ENCODE peak calls at places on chromosomes 1 and 21, in six cellular contexts. S is A549, P is HCT116, J is HepG2, D is IMR-90, Y is SK-N-SH. U is an unnamed sample.

GRCh38 chr1:165988275-165988674 is 160.9 kb downstream of the UCK2 start:
- DNase-seq in S (peak), P (no peak), J (no peak), D (no peak), Y (no peak), U (no peak)

GRCh38 chr1:36464605-36465393 is 615 bp upstream of the MRPS15 start:
- DNase-seq in S (no peak), P (no peak), J (no peak), D (peak), Y (no peak), U (no peak)

GRCh38 chr1:30755746-30756145 is 1.8 kb downstream of the LAPTM5 start:
- DNase-seq in S (no peak), P (no peak), J (no peak), D (no peak), Y (no peak), U (no peak)

GRCh38 chr1:74729741-74730478 is 2.9 kb downstream of the CRYZ start:
- DNase-seq in S (peak), P (peak), J (peak), D (peak), Y (peak), U (no peak)

GRCh38 chr1:7555391-7556185 is 215.5 kb upstream of the VAMP3 start:
- DNase-seq in S (no peak), P (no peak), J (no peak), D (no peak), Y (no peak), U (no peak)

GRCh38 chr1:164787834-164788231 is 228.8 kb downstream of the PBX1 start:
- DNase-seq in S (no peak), P (no peak), J (no peak), D (no peak), Y (no peak), U (no peak)

GRCh38 chr21:44525431-44526095 is 14.4 kb downstream of the KRTAP10-1 start:
- DNase-seq in S (no peak), P (no peak), J (peak), D (no peak), Y (no peak), U (no peak)

GRCh38 chr1:56025942-56026341 is 553.4 kb downstream of the PLPP3 start:
- DNase-seq in S (no peak), P (no peak), J (peak), D (peak), Y (no peak), U (no peak)

GRCh38 chr1:115432061-115432460 is 94.0 kb upstream of the NGF start:
- DNase-seq in S (peak), P (no peak), J (no peak), D (peak), Y (no peak), U (no peak)

GRCh38 chr1:230067871-230068814 is 1.1 kb downstream of the GALNT2 start:
- DNase-seq in S (no peak), P (no peak), J (no peak), D (no peak), Y (peak), U (no peak)

GRCh38 chr1:86741947-86742572 is 37.7 kb downstream of the SH3GLB1 start:
- DNase-seq in S (peak), P (peak), J (peak), D (peak), Y (peak), U (no peak)

GRCh38 chr1:81949421-81949820 is 148.7 kb downstream of the ADGRL2 start:
- DNase-seq in S (no peak), P (no peak), J (no peak), D (no peak), Y (no peak), U (no peak)

GRCh38 chr1:17248781-17249180 is at the start of gene PADI3:
- DNase-seq in S (no peak), P (no peak), J (no peak), D (no peak), Y (no peak), U (no peak)

GRCh38 chr1:235131961-235132360 is 3.3 kb upstream of the TOMM20 start:
- DNase-seq in S (no peak), P (no peak), J (no peak), D (no peak), Y (no peak), U (no peak)

GRCh38 chr1:202173993-202174392 is 13.6 kb upstream of the PTPN7 start:
- DNase-seq in S (no peak), P (no peak), J (no peak), D (no peak), Y (no peak), U (no peak)

GRCh38 chr1:35031103-35031452 is 667 bp downstream of the ZMYM6 start:
- DNase-seq in S (peak), P (no peak), J (peak), D (peak), Y (peak), U (no peak)

GRCh38 chr1:110525250-110525597 is 6.2 kb upstream of the KCNA10 start:
- DNase-seq in S (no peak), P (no peak), J (no peak), D (no peak), Y (no peak), U (no peak)

GRCh38 chr1:56901720-56902119 is 47.1 kb downstream of the C8A start:
- DNase-seq in S (no peak), P (no peak), J (no peak), D (peak), Y (no peak), U (no peak)

GRCh38 chr1:206766251-206766856 is 4.2 kb upstream of the IL19 start:
- DNase-seq in S (no peak), P (no peak), J (peak), D (peak), Y (no peak), U (peak)

GRCh38 chr1:28915036-28915895 is 897 bp downstream of the EPB41 start:
- DNase-seq in S (peak), P (no peak), J (peak), D (peak), Y (peak), U (no peak)

GRCh38 chr1:61157420-61157987 is 75.1 kb downstream of the NFIA start:
- DNase-seq in S (no peak), P (no peak), J (peak), D (peak), Y (peak), U (no peak)

GRCh38 chr1:236997882-236998281 is 6.4 kb downstream of the MT1HL1 start:
- DNase-seq in S (no peak), P (no peak), J (no peak), D (no peak), Y (no peak), U (no peak)

GRCh38 chr1:241590734-241591133 is 49.4 kb downstream of the CHML start:
- DNase-seq in S (no peak), P (no peak), J (no peak), D (no peak), Y (no peak), U (no peak)

GRCh38 chr1:241591317-241591716 is 48.9 kb downstream of the CHML start:
- DNase-seq in S (peak), P (no peak), J (no peak), D (peak), Y (no peak), U (no peak)

GRCh38 chr1:241593186-241593585 is 47.0 kb downstream of the CHML start:
- DNase-seq in S (no peak), P (no peak), J (no peak), D (peak), Y (no peak), U (no peak)

GRCh38 chr1:241591736-241592135 is 48.4 kb downstream of the CHML start:
- DNase-seq in S (no peak), P (no peak), J (no peak), D (no peak), Y (no peak), U (no peak)

GRCh38 chr1:241592273-241592958 is 47.8 kb downstream of the CHML start:
- DNase-seq in S (no peak), P (peak), J (no peak), D (peak), Y (no peak), U (peak)
- TF ChIP-seq RAD21 in S (no peak), P (no peak), J (no peak), D (no peak), Y (no peak), U (no peak)

GRCh38 chr1:151805066-151805820 is at the start of gene LINGO4:
- DNase-seq in S (no peak), P (no peak), J (no peak), D (no peak), Y (peak), U (no peak)
- TF ChIP-seq RAD21 in S (no peak), P (no peak), J (no peak), D (no peak), Y (no peak), U (no peak)

GRCh38 chr1:83075107-83075506 is 923.8 kb downstream of the TTLL7 start:
- DNase-seq in S (no peak), P (no peak), J (no peak), D (no peak), Y (no peak), U (no peak)
- TF ChIP-seq RAD21 in S (no peak), P (no peak), J (no peak), D (no peak), Y (no peak), U (no peak)

GRCh38 chr1:9097947-9098705 is 28.7 kb upstream of the SLC2A5 start:
- DNase-seq in S (no peak), P (no peak), J (no peak), D (no peak), Y (no peak), U (no peak)

GRCh38 chr1:9093581-9093980 is 24.1 kb upstream of the SLC2A5 start:
- DNase-seq in S (no peak), P (no peak), J (no peak), D (no peak), Y (no peak), U (no peak)

GRCh38 chr1:9087411-9087810 is 18.0 kb upstream of the SLC2A5 start:
- DNase-seq in S (no peak), P (no peak), J (no peak), D (no peak), Y (no peak), U (no peak)

GRCh38 chr1:9095818-9096217 is 26.4 kb upstream of the SLC2A5 start:
- DNase-seq in S (no peak), P (no peak), J (no peak), D (no peak), Y (no peak), U (no peak)

DNA sequence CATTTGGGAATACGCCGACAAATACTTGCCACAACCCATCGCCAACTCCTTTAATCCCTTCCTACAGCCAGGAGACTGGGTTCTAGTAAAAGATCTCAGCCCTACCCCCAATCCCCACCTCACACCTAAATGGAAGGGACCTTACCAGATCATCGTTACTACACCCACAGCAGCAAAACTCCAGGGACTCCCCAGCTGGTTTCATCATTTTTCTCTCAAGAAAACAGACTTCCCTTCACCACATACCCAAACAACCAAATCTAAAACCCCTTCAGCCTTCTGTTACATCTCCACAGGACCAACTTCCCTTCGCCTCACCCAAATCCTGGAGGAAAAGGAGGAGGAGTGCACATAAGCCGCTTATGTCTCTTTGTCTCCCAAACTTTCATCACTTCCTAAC is 23.7 kb upstream of the SLC2A5 start:
- DNase-seq in S (no peak), P (no peak), J (no peak), D (no peak), Y (no peak), U (no peak)
- TF ChIP-seq RAD21 in S (no peak), P (no peak), J (no peak), D (no peak), Y (no peak), U (no peak)

GRCh38 chr1:241286486-241286885 is 70.5 kb downstream of the RGS7 start:
- DNase-seq in S (no peak), P (no peak), J (no peak), D (no peak), Y (no peak), U (no peak)
- TF ChIP-seq RAD21 in S (no peak), P (no peak), J (no peak), D (no peak), Y (no peak), U (no peak)

GRCh38 chr1:170415734-170416372 is 116.1 kb upstream of the GORAB start:
- DNase-seq in S (no peak), P (no peak), J (no peak), D (no peak), Y (no peak), U (no peak)
- TF ChIP-seq RAD21 in S (no peak), P (no peak), J (no peak), D (no peak), Y (no peak), U (no peak)

DNA sequence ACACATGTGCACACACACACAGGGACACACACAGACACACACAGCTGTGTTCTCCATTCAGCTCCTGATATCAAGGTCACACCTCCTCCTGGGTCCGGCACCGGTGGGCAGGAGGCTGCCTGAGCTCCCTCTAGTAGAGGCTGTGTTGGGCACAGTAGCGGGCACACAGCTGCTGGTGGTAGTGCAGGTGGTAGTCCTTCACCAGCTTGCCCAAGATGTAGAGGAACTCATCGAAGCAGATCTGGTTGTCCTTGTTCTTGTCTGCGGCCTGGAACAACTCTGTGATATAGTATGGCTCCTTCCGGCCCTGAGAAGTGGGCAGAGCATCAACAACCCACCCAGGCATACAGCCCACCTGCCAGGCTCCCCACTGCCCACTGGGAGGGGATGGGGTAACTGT is 5.6 kb upstream of the S100A8 start:
- DNase-seq in S (no peak), P (no peak), J (no peak), D (no peak), Y (no peak), U (no peak)
- TF ChIP-seq RAD21 in S (no peak), P (no peak), J (no peak), D (no peak), Y (no peak), U (no peak)